ENCODE peak calls at places on chromosomes 16 and 17, in eight cellular contexts. One of them, this sample, is unnamed.

GRCh38 chr16:89344314-89344828 is 126.9 kb downstream of the ZNF778 start:
- DNase-seq in heart left ventricle: no peak
- DNase-seq in body of pancreas: no peak
- DNase-seq in fibroblast of the aortic adventitia: no peak
- DNase-seq in stimulated activated naive CD8-positive, alpha-beta T cell treated with anti-CD3 and anti-CD28 coated beads, Interleukin-15, amount 100 ng/mL, for 72 hours: no peak
- DNase-seq in skeletal muscle cell: no peak
- DNase-seq in activated effector memory CD4-positive, alpha-beta T cell treated with anti-CD3 and anti-CD28 coated beads, Interleukin-2, amount 50 U/mL, for 16 hours: no peak
- DNase-seq in mesendoderm: no peak
- DNase-seq in this sample: no peak

GRCh38 chr16:14249291-14250032 is 178.3 kb downstream of the MRTFB start:
- DNase-seq in heart left ventricle: no peak
- DNase-seq in body of pancreas: peak
- DNase-seq in fibroblast of the aortic adventitia: peak
- DNase-seq in stimulated activated naive CD8-positive, alpha-beta T cell treated with anti-CD3 and anti-CD28 coated beads, Interleukin-15, amount 100 ng/mL, for 72 hours: peak
- DNase-seq in skeletal muscle cell: no peak
- DNase-seq in activated effector memory CD4-positive, alpha-beta T cell treated with anti-CD3 and anti-CD28 coated beads, Interleukin-2, amount 50 U/mL, for 16 hours: peak
- DNase-seq in mesendoderm: peak
- DNase-seq in this sample: peak

GRCh38 chr16:86391486-86391885 is 118.8 kb upstream of the FOXF1 start:
- DNase-seq in heart left ventricle: no peak
- DNase-seq in body of pancreas: no peak
- DNase-seq in fibroblast of the aortic adventitia: no peak
- DNase-seq in stimulated activated naive CD8-positive, alpha-beta T cell treated with anti-CD3 and anti-CD28 coated beads, Interleukin-15, amount 100 ng/mL, for 72 hours: no peak
- DNase-seq in skeletal muscle cell: no peak
- DNase-seq in activated effector memory CD4-positive, alpha-beta T cell treated with anti-CD3 and anti-CD28 coated beads, Interleukin-2, amount 50 U/mL, for 16 hours: no peak
- DNase-seq in mesendoderm: no peak
- DNase-seq in this sample: no peak

GRCh38 chr16:22321340-22322001 is 24.3 kb downstream of the POLR3E start:
- DNase-seq in heart left ventricle: peak
- DNase-seq in body of pancreas: peak
- DNase-seq in fibroblast of the aortic adventitia: peak
- DNase-seq in stimulated activated naive CD8-positive, alpha-beta T cell treated with anti-CD3 and anti-CD28 coated beads, Interleukin-15, amount 100 ng/mL, for 72 hours: peak
- DNase-seq in skeletal muscle cell: peak
- DNase-seq in activated effector memory CD4-positive, alpha-beta T cell treated with anti-CD3 and anti-CD28 coated beads, Interleukin-2, amount 50 U/mL, for 16 hours: peak
- DNase-seq in mesendoderm: peak
- DNase-seq in this sample: peak

GRCh38 chr16:81279375-81279774 is 35.4 kb upstream of the GAN start:
- DNase-seq in heart left ventricle: no peak
- DNase-seq in body of pancreas: no peak
- DNase-seq in fibroblast of the aortic adventitia: peak
- DNase-seq in stimulated activated naive CD8-positive, alpha-beta T cell treated with anti-CD3 and anti-CD28 coated beads, Interleukin-15, amount 100 ng/mL, for 72 hours: no peak
- DNase-seq in skeletal muscle cell: no peak
- DNase-seq in activated effector memory CD4-positive, alpha-beta T cell treated with anti-CD3 and anti-CD28 coated beads, Interleukin-2, amount 50 U/mL, for 16 hours: no peak
- DNase-seq in mesendoderm: no peak
- DNase-seq in this sample: no peak

GRCh38 chr17:40909755-40910154 is 24.7 kb upstream of the KRT20 start:
- DNase-seq in heart left ventricle: no peak
- DNase-seq in body of pancreas: no peak
- DNase-seq in fibroblast of the aortic adventitia: peak
- DNase-seq in stimulated activated naive CD8-positive, alpha-beta T cell treated with anti-CD3 and anti-CD28 coated beads, Interleukin-15, amount 100 ng/mL, for 72 hours: no peak
- DNase-seq in skeletal muscle cell: peak
- DNase-seq in activated effector memory CD4-positive, alpha-beta T cell treated with anti-CD3 and anti-CD28 coated beads, Interleukin-2, amount 50 U/mL, for 16 hours: no peak
- DNase-seq in mesendoderm: no peak
- DNase-seq in this sample: no peak

GRCh38 chr17:60493847-60494321 is 32.2 kb downstream of the APPBP2 start:
- DNase-seq in heart left ventricle: no peak
- DNase-seq in body of pancreas: no peak
- DNase-seq in fibroblast of the aortic adventitia: no peak
- DNase-seq in stimulated activated naive CD8-positive, alpha-beta T cell treated with anti-CD3 and anti-CD28 coated beads, Interleukin-15, amount 100 ng/mL, for 72 hours: no peak
- DNase-seq in skeletal muscle cell: no peak
- DNase-seq in activated effector memory CD4-positive, alpha-beta T cell treated with anti-CD3 and anti-CD28 coated beads, Interleukin-2, amount 50 U/mL, for 16 hours: no peak
- DNase-seq in mesendoderm: no peak
- DNase-seq in this sample: no peak

GRCh38 chr17:34858941-34859562 is 102.2 kb downstream of the CCT6B start:
- DNase-seq in heart left ventricle: no peak
- DNase-seq in body of pancreas: no peak
- DNase-seq in fibroblast of the aortic adventitia: no peak
- DNase-seq in stimulated activated naive CD8-positive, alpha-beta T cell treated with anti-CD3 and anti-CD28 coated beads, Interleukin-15, amount 100 ng/mL, for 72 hours: no peak
- DNase-seq in skeletal muscle cell: no peak
- DNase-seq in activated effector memory CD4-positive, alpha-beta T cell treated with anti-CD3 and anti-CD28 coated beads, Interleukin-2, amount 50 U/mL, for 16 hours: peak
- DNase-seq in mesendoderm: no peak
- DNase-seq in this sample: no peak

GRCh38 chr17:50767030-50767429 is 288 bp downstream of the ANKRD40CL start:
- DNase-seq in heart left ventricle: no peak
- DNase-seq in body of pancreas: no peak
- DNase-seq in fibroblast of the aortic adventitia: no peak
- DNase-seq in stimulated activated naive CD8-positive, alpha-beta T cell treated with anti-CD3 and anti-CD28 coated beads, Interleukin-15, amount 100 ng/mL, for 72 hours: peak
- DNase-seq in skeletal muscle cell: no peak
- DNase-seq in activated effector memory CD4-positive, alpha-beta T cell treated with anti-CD3 and anti-CD28 coated beads, Interleukin-2, amount 50 U/mL, for 16 hours: no peak
- DNase-seq in mesendoderm: no peak
- DNase-seq in this sample: no peak

GRCh38 chr16:10609410-10609774 is 29.0 kb upstream of the EMP2 start:
- DNase-seq in heart left ventricle: no peak
- DNase-seq in body of pancreas: no peak
- DNase-seq in fibroblast of the aortic adventitia: peak
- DNase-seq in stimulated activated naive CD8-positive, alpha-beta T cell treated with anti-CD3 and anti-CD28 coated beads, Interleukin-15, amount 100 ng/mL, for 72 hours: no peak
- DNase-seq in skeletal muscle cell: peak
- DNase-seq in activated effector memory CD4-positive, alpha-beta T cell treated with anti-CD3 and anti-CD28 coated beads, Interleukin-2, amount 50 U/mL, for 16 hours: no peak
- DNase-seq in mesendoderm: no peak
- DNase-seq in this sample: no peak

GRCh38 chr17:33924105-33924504 is 331.0 kb upstream of the CCL2 start:
- DNase-seq in heart left ventricle: no peak
- DNase-seq in body of pancreas: no peak
- DNase-seq in fibroblast of the aortic adventitia: no peak
- DNase-seq in stimulated activated naive CD8-positive, alpha-beta T cell treated with anti-CD3 and anti-CD28 coated beads, Interleukin-15, amount 100 ng/mL, for 72 hours: no peak
- DNase-seq in skeletal muscle cell: no peak
- DNase-seq in activated effector memory CD4-positive, alpha-beta T cell treated with anti-CD3 and anti-CD28 coated beads, Interleukin-2, amount 50 U/mL, for 16 hours: no peak
- DNase-seq in mesendoderm: no peak
- DNase-seq in this sample: no peak

GRCh38 chr17:11628374-11628773 is 30.1 kb downstream of the DNAH9 start:
- DNase-seq in heart left ventricle: no peak
- DNase-seq in body of pancreas: no peak
- DNase-seq in fibroblast of the aortic adventitia: no peak
- DNase-seq in stimulated activated naive CD8-positive, alpha-beta T cell treated with anti-CD3 and anti-CD28 coated beads, Interleukin-15, amount 100 ng/mL, for 72 hours: no peak
- DNase-seq in skeletal muscle cell: no peak
- DNase-seq in activated effector memory CD4-positive, alpha-beta T cell treated with anti-CD3 and anti-CD28 coated beads, Interleukin-2, amount 50 U/mL, for 16 hours: no peak
- DNase-seq in mesendoderm: no peak
- DNase-seq in this sample: no peak

GRCh38 chr16:54586474-54587175 is 300.0 kb upstream of the IRX3 start:
- DNase-seq in heart left ventricle: peak
- DNase-seq in body of pancreas: no peak
- DNase-seq in fibroblast of the aortic adventitia: no peak
- DNase-seq in stimulated activated naive CD8-positive, alpha-beta T cell treated with anti-CD3 and anti-CD28 coated beads, Interleukin-15, amount 100 ng/mL, for 72 hours: no peak
- DNase-seq in skeletal muscle cell: no peak
- DNase-seq in activated effector memory CD4-positive, alpha-beta T cell treated with anti-CD3 and anti-CD28 coated beads, Interleukin-2, amount 50 U/mL, for 16 hours: no peak
- DNase-seq in mesendoderm: no peak
- DNase-seq in this sample: no peak

GRCh38 chr16:57700801-57701551 is 6.4 kb downstream of the DRC7 start:
- DNase-seq in heart left ventricle: no peak
- DNase-seq in body of pancreas: no peak
- DNase-seq in fibroblast of the aortic adventitia: no peak
- DNase-seq in stimulated activated naive CD8-positive, alpha-beta T cell treated with anti-CD3 and anti-CD28 coated beads, Interleukin-15, amount 100 ng/mL, for 72 hours: no peak
- DNase-seq in skeletal muscle cell: no peak
- DNase-seq in activated effector memory CD4-positive, alpha-beta T cell treated with anti-CD3 and anti-CD28 coated beads, Interleukin-2, amount 50 U/mL, for 16 hours: no peak
- DNase-seq in mesendoderm: no peak
- DNase-seq in this sample: no peak

GRCh38 chr17:41651625-41652460 is 27.5 kb upstream of the KRT17 start:
- DNase-seq in heart left ventricle: peak
- DNase-seq in body of pancreas: peak
- DNase-seq in fibroblast of the aortic adventitia: no peak
- DNase-seq in stimulated activated naive CD8-positive, alpha-beta T cell treated with anti-CD3 and anti-CD28 coated beads, Interleukin-15, amount 100 ng/mL, for 72 hours: no peak
- DNase-seq in skeletal muscle cell: no peak
- DNase-seq in activated effector memory CD4-positive, alpha-beta T cell treated with anti-CD3 and anti-CD28 coated beads, Interleukin-2, amount 50 U/mL, for 16 hours: no peak
- DNase-seq in mesendoderm: no peak
- DNase-seq in this sample: no peak

GRCh38 chr16:84874004-84874435 is 54.2 kb downstream of the CRISPLD2 start:
- DNase-seq in heart left ventricle: no peak
- DNase-seq in body of pancreas: no peak
- DNase-seq in fibroblast of the aortic adventitia: no peak
- DNase-seq in stimulated activated naive CD8-positive, alpha-beta T cell treated with anti-CD3 and anti-CD28 coated beads, Interleukin-15, amount 100 ng/mL, for 72 hours: no peak
- DNase-seq in skeletal muscle cell: no peak
- DNase-seq in activated effector memory CD4-positive, alpha-beta T cell treated with anti-CD3 and anti-CD28 coated beads, Interleukin-2, amount 50 U/mL, for 16 hours: no peak
- DNase-seq in mesendoderm: peak
- DNase-seq in this sample: no peak

GRCh38 chr16:54930034-54930938 is at the start of gene IRX5:
- DNase-seq in heart left ventricle: peak
- DNase-seq in body of pancreas: peak
- DNase-seq in fibroblast of the aortic adventitia: peak
- DNase-seq in stimulated activated naive CD8-positive, alpha-beta T cell treated with anti-CD3 and anti-CD28 coated beads, Interleukin-15, amount 100 ng/mL, for 72 hours: peak
- DNase-seq in skeletal muscle cell: peak
- DNase-seq in activated effector memory CD4-positive, alpha-beta T cell treated with anti-CD3 and anti-CD28 coated beads, Interleukin-2, amount 50 U/mL, for 16 hours: peak
- DNase-seq in mesendoderm: peak
- DNase-seq in this sample: no peak

GRCh38 chr16:66878067-66878466 is 2.2 kb upstream of the PDP2 start:
- DNase-seq in heart left ventricle: no peak
- DNase-seq in body of pancreas: peak
- DNase-seq in fibroblast of the aortic adventitia: no peak
- DNase-seq in stimulated activated naive CD8-positive, alpha-beta T cell treated with anti-CD3 and anti-CD28 coated beads, Interleukin-15, amount 100 ng/mL, for 72 hours: peak
- DNase-seq in skeletal muscle cell: no peak
- DNase-seq in activated effector memory CD4-positive, alpha-beta T cell treated with anti-CD3 and anti-CD28 coated beads, Interleukin-2, amount 50 U/mL, for 16 hours: peak
- DNase-seq in mesendoderm: no peak
- DNase-seq in this sample: no peak

GRCh38 chr17:28725660-28726395 is at the start of gene TLCD1:
- DNase-seq in heart left ventricle: peak
- DNase-seq in body of pancreas: peak
- DNase-seq in fibroblast of the aortic adventitia: peak
- DNase-seq in stimulated activated naive CD8-positive, alpha-beta T cell treated with anti-CD3 and anti-CD28 coated beads, Interleukin-15, amount 100 ng/mL, for 72 hours: no peak
- DNase-seq in skeletal muscle cell: no peak
- DNase-seq in activated effector memory CD4-positive, alpha-beta T cell treated with anti-CD3 and anti-CD28 coated beads, Interleukin-2, amount 50 U/mL, for 16 hours: peak
- DNase-seq in mesendoderm: peak
- DNase-seq in this sample: peak

GRCh38 chr17:10063730-10064221 is 134.6 kb downstream of the GAS7 start:
- DNase-seq in heart left ventricle: no peak
- DNase-seq in body of pancreas: peak
- DNase-seq in fibroblast of the aortic adventitia: no peak
- DNase-seq in stimulated activated naive CD8-positive, alpha-beta T cell treated with anti-CD3 and anti-CD28 coated beads, Interleukin-15, amount 100 ng/mL, for 72 hours: peak
- DNase-seq in skeletal muscle cell: no peak
- DNase-seq in activated effector memory CD4-positive, alpha-beta T cell treated with anti-CD3 and anti-CD28 coated beads, Interleukin-2, amount 50 U/mL, for 16 hours: no peak
- DNase-seq in mesendoderm: no peak
- DNase-seq in this sample: no peak

GRCh38 chr16:14202095-14202494 is 131.0 kb downstream of the MRTFB start:
- DNase-seq in heart left ventricle: no peak
- DNase-seq in body of pancreas: no peak
- DNase-seq in fibroblast of the aortic adventitia: no peak
- DNase-seq in stimulated activated naive CD8-positive, alpha-beta T cell treated with anti-CD3 and anti-CD28 coated beads, Interleukin-15, amount 100 ng/mL, for 72 hours: no peak
- DNase-seq in skeletal muscle cell: no peak
- DNase-seq in activated effector memory CD4-positive, alpha-beta T cell treated with anti-CD3 and anti-CD28 coated beads, Interleukin-2, amount 50 U/mL, for 16 hours: no peak
- DNase-seq in mesendoderm: no peak
- DNase-seq in this sample: no peak

GRCh38 chr16:82819286-82819685 is 192.5 kb downstream of the CDH13 start:
- DNase-seq in heart left ventricle: no peak
- DNase-seq in body of pancreas: no peak
- DNase-seq in fibroblast of the aortic adventitia: no peak
- DNase-seq in stimulated activated naive CD8-positive, alpha-beta T cell treated with anti-CD3 and anti-CD28 coated beads, Interleukin-15, amount 100 ng/mL, for 72 hours: no peak
- DNase-seq in skeletal muscle cell: no peak
- DNase-seq in activated effector memory CD4-positive, alpha-beta T cell treated with anti-CD3 and anti-CD28 coated beads, Interleukin-2, amount 50 U/mL, for 16 hours: no peak
- DNase-seq in mesendoderm: no peak
- DNase-seq in this sample: no peak

GRCh38 chr16:24208710-24209109 is 47.4 kb upstream of the CACNG3 start:
- DNase-seq in heart left ventricle: no peak
- DNase-seq in body of pancreas: no peak
- DNase-seq in fibroblast of the aortic adventitia: no peak
- DNase-seq in stimulated activated naive CD8-positive, alpha-beta T cell treated with anti-CD3 and anti-CD28 coated beads, Interleukin-15, amount 100 ng/mL, for 72 hours: no peak
- DNase-seq in skeletal muscle cell: no peak
- DNase-seq in activated effector memory CD4-positive, alpha-beta T cell treated with anti-CD3 and anti-CD28 coated beads, Interleukin-2, amount 50 U/mL, for 16 hours: no peak
- DNase-seq in mesendoderm: peak
- DNase-seq in this sample: no peak

GRCh38 chr17:67046398-67046797 is 2.0 kb downstream of the CACNG1 start:
- DNase-seq in heart left ventricle: no peak
- DNase-seq in body of pancreas: no peak
- DNase-seq in fibroblast of the aortic adventitia: no peak
- DNase-seq in stimulated activated naive CD8-positive, alpha-beta T cell treated with anti-CD3 and anti-CD28 coated beads, Interleukin-15, amount 100 ng/mL, for 72 hours: no peak
- DNase-seq in skeletal muscle cell: no peak
- DNase-seq in activated effector memory CD4-positive, alpha-beta T cell treated with anti-CD3 and anti-CD28 coated beads, Interleukin-2, amount 50 U/mL, for 16 hours: no peak
- DNase-seq in mesendoderm: no peak
- DNase-seq in this sample: no peak

GRCh38 chr17:56110463-56111138 is 42.7 kb upstream of the ANKFN1 start:
- DNase-seq in heart left ventricle: no peak
- DNase-seq in body of pancreas: peak
- DNase-seq in fibroblast of the aortic adventitia: no peak
- DNase-seq in stimulated activated naive CD8-positive, alpha-beta T cell treated with anti-CD3 and anti-CD28 coated beads, Interleukin-15, amount 100 ng/mL, for 72 hours: no peak
- DNase-seq in skeletal muscle cell: no peak
- DNase-seq in activated effector memory CD4-positive, alpha-beta T cell treated with anti-CD3 and anti-CD28 coated beads, Interleukin-2, amount 50 U/mL, for 16 hours: no peak
- DNase-seq in mesendoderm: no peak
- DNase-seq in this sample: no peak

GRCh38 chr17:57519199-57519598 is 225.9 kb downstream of the CCDC182 start:
- DNase-seq in heart left ventricle: no peak
- DNase-seq in body of pancreas: no peak
- DNase-seq in fibroblast of the aortic adventitia: peak
- DNase-seq in stimulated activated naive CD8-positive, alpha-beta T cell treated with anti-CD3 and anti-CD28 coated beads, Interleukin-15, amount 100 ng/mL, for 72 hours: no peak
- DNase-seq in skeletal muscle cell: no peak
- DNase-seq in activated effector memory CD4-positive, alpha-beta T cell treated with anti-CD3 and anti-CD28 coated beads, Interleukin-2, amount 50 U/mL, for 16 hours: no peak
- DNase-seq in mesendoderm: peak
- DNase-seq in this sample: no peak

GRCh38 chr17:42287305-42288077 is 807 bp upstream of the STAT5A start:
- DNase-seq in heart left ventricle: peak
- DNase-seq in body of pancreas: peak
- DNase-seq in fibroblast of the aortic adventitia: peak
- DNase-seq in stimulated activated naive CD8-positive, alpha-beta T cell treated with anti-CD3 and anti-CD28 coated beads, Interleukin-15, amount 100 ng/mL, for 72 hours: peak
- DNase-seq in skeletal muscle cell: no peak
- DNase-seq in activated effector memory CD4-positive, alpha-beta T cell treated with anti-CD3 and anti-CD28 coated beads, Interleukin-2, amount 50 U/mL, for 16 hours: peak
- DNase-seq in mesendoderm: no peak
- DNase-seq in this sample: peak

GRCh38 chr17:75344664-75345063 is 55.4 kb upstream of the SLC25A19 start:
- DNase-seq in heart left ventricle: no peak
- DNase-seq in body of pancreas: no peak
- DNase-seq in fibroblast of the aortic adventitia: no peak
- DNase-seq in stimulated activated naive CD8-positive, alpha-beta T cell treated with anti-CD3 and anti-CD28 coated beads, Interleukin-15, amount 100 ng/mL, for 72 hours: no peak
- DNase-seq in skeletal muscle cell: no peak
- DNase-seq in activated effector memory CD4-positive, alpha-beta T cell treated with anti-CD3 and anti-CD28 coated beads, Interleukin-2, amount 50 U/mL, for 16 hours: peak
- DNase-seq in mesendoderm: no peak
- DNase-seq in this sample: peak

This sample was measured in germinal center.